ENCODE peak calls at places on chromosomes 11 and 22, in seven cellular contexts. I, T, E, Q, X, K and N are unnamed samples.

GRCh38 chr11:127205688-127206217 is 205.2 kb upstream of the KIRREL3 start:
- DNase-seq in I (no peak), T (no peak), E (no peak), Q (no peak), X (no peak), K (no peak), N (no peak)

GRCh38 chr11:126628790-126629621 is 273.5 kb downstream of the ST3GAL4 start:
- DNase-seq in I (peak; percentile 86), T (no peak), E (no peak), Q (no peak), X (no peak), K (no peak), N (peak; percentile 80)

GRCh38 chr22:21710156-21710555 is 25.4 kb downstream of the YPEL1 start:
- DNase-seq in I (no peak), T (no peak), E (no peak), Q (no peak), X (no peak), K (no peak), N (no peak)

GRCh38 chr11:925496-926301 is at the start of gene AP2A2:
- DNase-seq in I (peak; percentile 63), T (peak; percentile 94), E (peak; percentile 92), Q (peak; percentile 92), X (peak; percentile 85), K (peak; percentile 83), N (peak; percentile 88)

GRCh38 chr22:19179472-19180048 is 1.0 kb upstream of the SLC25A1 start:
- DNase-seq in I (peak; percentile 81), T (peak; percentile 70), E (peak; percentile 82), Q (peak; percentile 80), X (no peak), K (peak; percentile 88), N (peak; percentile 60)

GRCh38 chr11:766106-766940 is 11.0 kb downstream of the GATD1 start:
- DNase-seq in I (no peak), T (no peak), E (no peak), Q (no peak), X (no peak), K (no peak), N (no peak)

GRCh38 chr11:538431-539051 is 1.2 kb downstream of the LRRC56 start:
- DNase-seq in I (no peak), T (no peak), E (peak; percentile 41), Q (peak; percentile 11), X (no peak), K (no peak), N (no peak)

GRCh38 chr22:45268958-45269844 is 15.5 kb upstream of the UPK3A start:
- DNase-seq in I (peak; percentile 72), T (peak; percentile 89), E (peak; percentile 93), Q (peak; percentile 85), X (peak; percentile 83), K (peak; percentile 79), N (no peak)

GRCh38 chr22:42813501-42813900 is 43.6 kb downstream of the ARFGAP3 start:
- DNase-seq in I (no peak), T (no peak), E (no peak), Q (no peak), X (no peak), K (peak; percentile 54), N (no peak)

GRCh38 chr11:63813035-63813562 is at the start of gene SPINDOC:
- DNase-seq in I (peak; percentile 72), T (peak; percentile 83), E (peak; percentile 83), Q (peak; percentile 72), X (peak; percentile 36), K (peak; percentile 66), N (peak; percentile 81)

GRCh38 chr11:34267440-34267839 is 90.4 kb downstream of the ABTB2 start:
- DNase-seq in I (no peak), T (no peak), E (no peak), Q (no peak), X (no peak), K (no peak), N (no peak)
- H3K27ac ChIP-seq in I (no peak overlapping the region), T (no peak overlapping the region), E (no peak overlapping the region), Q (peak overlapping the region; percentile 13), X (no peak overlapping the region), K (peak overlapping the region; percentile 67), N (peak overlapping the region; percentile 22)

DNA sequence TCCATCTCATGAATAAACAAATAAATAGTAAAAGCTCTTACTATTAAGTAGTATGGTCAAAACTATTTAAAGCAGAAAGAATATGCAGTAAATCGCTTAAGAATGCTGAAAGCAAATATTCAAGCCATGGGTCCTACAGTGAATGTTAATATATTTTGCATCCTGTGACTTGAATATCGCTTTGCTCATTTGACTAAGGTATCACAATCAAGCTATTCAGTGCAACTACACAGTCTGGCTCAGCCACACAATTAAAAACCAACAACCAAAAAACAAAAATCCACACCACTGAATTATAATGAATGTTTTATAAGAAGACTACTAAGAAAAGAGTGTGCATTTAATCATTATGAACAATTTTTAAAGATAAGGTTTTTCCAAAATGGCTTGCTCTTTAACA is 45.3 kb downstream of the RAB6A start:
- DNase-seq in I (no peak), T (no peak), E (no peak), Q (no peak), X (no peak), K (no peak), N (no peak)
- H3K27ac ChIP-seq in I (peak overlapping the region; percentile 66), T (no peak overlapping the region), E (no peak overlapping the region), Q (no peak overlapping the region), X (no peak overlapping the region), K (no peak overlapping the region), N (peak overlapping the region; percentile 17)

DNA sequence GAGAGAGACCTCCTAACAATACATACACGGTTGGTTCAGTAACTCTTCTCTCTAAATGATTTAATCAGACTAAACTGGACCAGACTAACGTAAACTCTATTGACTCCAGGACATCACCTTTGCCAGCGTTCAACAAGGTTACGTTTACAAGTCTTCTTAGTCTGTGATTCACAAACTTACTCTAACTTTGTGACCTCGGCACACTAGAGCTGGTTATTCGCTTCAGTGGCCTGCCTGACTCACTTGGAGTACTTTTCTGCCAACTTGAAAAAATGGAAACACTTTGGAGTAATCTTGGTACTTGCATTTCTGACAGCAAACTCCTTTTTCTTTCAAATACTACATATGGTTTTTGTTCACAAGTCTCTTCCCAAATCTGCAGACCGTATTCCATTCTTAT is 26.2 kb downstream of the MTMR2 start:
- DNase-seq in I (no peak), T (no peak), E (no peak), Q (no peak), X (no peak), K (no peak), N (no peak)
- H3K27ac ChIP-seq in I (no peak overlapping the region), T (no peak overlapping the region), E (no peak overlapping the region), Q (no peak overlapping the region), X (no peak overlapping the region), K (no peak overlapping the region), N (no peak overlapping the region)

DNA sequence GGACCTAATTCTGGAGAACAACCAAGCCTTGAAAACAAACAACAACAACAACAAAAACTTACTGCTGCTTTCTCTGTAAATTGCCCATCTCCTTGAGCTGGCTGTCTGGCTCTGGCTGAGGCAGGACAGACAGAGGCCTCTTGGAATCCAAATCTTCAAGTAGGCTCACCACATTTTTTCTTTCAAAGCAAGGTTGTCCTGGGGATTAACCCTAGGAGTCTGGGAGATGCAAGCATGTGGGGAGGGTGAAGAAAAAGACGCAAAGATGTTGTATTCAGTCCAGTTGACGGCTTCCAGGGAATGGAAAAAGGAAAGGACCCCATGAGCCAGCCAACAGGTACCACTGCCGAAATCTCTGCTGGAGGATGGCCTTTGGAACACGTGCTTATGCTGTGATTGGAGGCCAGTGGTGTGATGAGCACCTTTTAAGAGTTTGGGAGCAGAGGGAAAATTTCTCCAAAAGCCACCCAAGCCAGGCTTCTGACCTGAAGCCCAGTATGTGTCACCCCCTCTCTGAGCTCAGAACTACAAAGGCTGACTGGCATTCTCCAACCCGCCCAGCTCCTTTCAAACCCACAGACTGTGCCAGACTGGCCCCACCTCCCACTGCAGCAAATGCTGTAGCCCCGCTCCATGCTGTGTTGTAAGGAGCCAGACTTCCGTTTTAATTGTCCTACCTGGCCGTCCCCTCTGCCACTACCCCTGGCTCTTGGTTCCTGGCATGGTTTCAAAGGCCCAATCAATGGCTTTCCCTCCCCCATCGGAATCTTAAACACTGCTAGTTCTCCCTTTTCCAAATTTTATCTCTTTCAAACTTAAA is 10.8 kb downstream of the BLID start:
- DNase-seq in I (peak; percentile 19), T (no peak), E (no peak), Q (no peak), X (no peak), K (no peak), N (peak; percentile 34)
- H3K27ac ChIP-seq in I (peak overlapping the region; percentile 96), T (no peak overlapping the region), E (no peak overlapping the region), Q (no peak overlapping the region), X (no peak overlapping the region), K (peak overlapping the region; percentile 91), N (peak overlapping the region; percentile 0)

GRCh38 chr11:8065031-8065430 is 16.0 kb upstream of the TUB start:
- DNase-seq in I (no peak), T (no peak), E (no peak), Q (no peak), X (no peak), K (peak; percentile 40), N (no peak)

GRCh38 chr11:8061555-8062428 is 19.2 kb upstream of the TUB start:
- DNase-seq in I (no peak), T (no peak), E (no peak), Q (no peak), X (no peak), K (peak; percentile 43), N (no peak)

GRCh38 chr11:8062781-8063257 is 18.2 kb upstream of the TUB start:
- DNase-seq in I (no peak), T (no peak), E (no peak), Q (no peak), X (no peak), K (peak; percentile 55), N (no peak)

GRCh38 chr11:8060801-8061554 is 20.0 kb upstream of the TUB start:
- DNase-seq in I (peak; percentile 71), T (no peak), E (no peak), Q (no peak), X (no peak), K (peak; percentile 56), N (no peak)

DNA sequence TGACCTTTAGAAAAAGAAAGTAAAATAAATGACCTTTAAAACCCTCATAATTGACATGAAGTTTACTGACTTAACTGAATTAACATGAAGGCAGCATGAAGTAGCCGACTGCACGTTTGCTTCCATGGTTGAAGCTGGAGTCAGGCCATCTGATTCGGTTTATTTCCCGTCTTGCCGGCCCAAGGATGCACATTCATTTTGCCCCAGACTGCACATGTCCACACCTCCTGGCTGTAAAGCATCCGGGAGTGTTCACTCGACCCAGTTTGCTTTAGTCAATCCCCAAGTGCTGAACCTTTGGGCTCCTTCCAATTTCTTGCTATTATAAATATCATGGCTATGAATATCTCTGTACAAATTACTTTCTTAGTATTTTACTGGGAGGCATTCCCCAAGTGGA is 17.7 kb upstream of the TUB start:
- DNase-seq in I (no peak), T (no peak), E (no peak), Q (no peak), X (no peak), K (peak; percentile 80), N (no peak)
- H3K27ac ChIP-seq in I (no peak overlapping the region), T (peak overlapping the region; percentile 62), E (no peak overlapping the region), Q (peak overlapping the region; percentile 51), X (no peak overlapping the region), K (peak overlapping the region; percentile 68), N (no peak overlapping the region)

GRCh38 chr22:39556970-39557811 is 13.4 kb upstream of the CACNA1I start:
- DNase-seq in I (peak; percentile 52), T (no peak), E (no peak), Q (no peak), X (peak; percentile 58), K (no peak), N (peak; percentile 70)
- H3K27ac ChIP-seq in I (no peak overlapping the region), T (no peak overlapping the region), E (no peak overlapping the region), Q (no peak overlapping the region), X (no peak overlapping the region), K (no peak overlapping the region), N (no peak overlapping the region)